ENCODE peak calls at places on chromosomes 13 and 19, in five cellular contexts. G is cardiac muscle cell, N is adrenal gland, Z is tibial artery, D is neural progenitor cell. O is an unnamed sample.

GRCh38 chr13:106569233-106570095 is 1.5 kb upstream of the ARGLU1 start:
- DNase-seq in G (no peak), N (no peak), Z (no peak), D (no peak), O (no peak)

GRCh38 chr19:55305491-55305890 is 19.6 kb downstream of the TMEM150B start:
- DNase-seq in G (peak; percentile 57), N (peak; percentile 63), Z (no peak), D (peak; percentile 76), O (no peak)

GRCh38 chr13:101875717-101876393 is 423.4 kb downstream of the ITGBL1 start:
- DNase-seq in G (no peak), N (no peak), Z (no peak), D (no peak), O (no peak)

GRCh38 chr13:24630121-24630520 is 50.1 kb upstream of the ATP12A start:
- DNase-seq in G (no peak), N (no peak), Z (no peak), D (no peak), O (no peak)

GRCh38 chr19:13051581-13052165 is 51.0 kb downstream of the LYL1 start:
- DNase-seq in G (peak; percentile 87), N (peak; percentile 51), Z (peak; percentile 88), D (peak; percentile 99), O (peak; percentile 66)

GRCh38 chr19:56309511-56310185 is 5.0 kb downstream of the ZSCAN5A start:
- DNase-seq in G (peak; percentile 62), N (peak; percentile 39), Z (no peak), D (peak; percentile 71), O (peak; percentile 41)

GRCh38 chr13:108215428-108215827 is at the start of gene LIG4:
- DNase-seq in G (peak; percentile 97), N (peak; percentile 92), Z (peak; percentile 93), D (peak; percentile 98), O (peak; percentile 91)

GRCh38 chr19:39765091-39766076 is 13.3 kb upstream of the LEUTX start:
- DNase-seq in G (peak; percentile 72), N (peak; percentile 55), Z (no peak), D (peak; percentile 83), O (no peak)

GRCh38 chr13:60335531-60335930 is 61.5 kb upstream of the TDRD3 start:
- DNase-seq in G (no peak), N (no peak), Z (no peak), D (peak; percentile 10), O (no peak)

GRCh38 chr13:29369060-29369743 is 226.3 kb downstream of the SLC7A1 start:
- DNase-seq in G (peak; percentile 73), N (peak; percentile 17), Z (no peak), D (peak; percentile 76), O (no peak)

GRCh38 chr19:56111601-56112312 is 9.3 kb downstream of the ZNF787 start:
- DNase-seq in G (no peak), N (peak; percentile 75), Z (no peak), D (peak; percentile 37), O (peak; percentile 53)

GRCh38 chr19:35033067-35034004 is 3.1 kb downstream of the SCN1B start:
- DNase-seq in G (no peak), N (no peak), Z (no peak), D (no peak), O (no peak)

GRCh38 chr13:80399340-80400163 is 58.6 kb upstream of the SPRY2 start:
- DNase-seq in G (no peak), N (no peak), Z (no peak), D (peak; percentile 10), O (no peak)

GRCh38 chr13:85068231-85068630 is 731.0 kb downstream of the SLITRK6 start:
- DNase-seq in G (no peak), N (no peak), Z (no peak), D (no peak), O (no peak)

GRCh38 chr13:29901714-29902631 is 51.6 kb upstream of the UBL3 start:
- DNase-seq in G (no peak), N (no peak), Z (no peak), D (no peak), O (peak; percentile 16)

GRCh38 chr13:30108913-30109237 is 198.5 kb downstream of the KATNAL1 start:
- DNase-seq in G (no peak), N (no peak), Z (no peak), D (no peak), O (no peak)

GRCh38 chr19:18861917-18862316 is 30.2 kb downstream of the UPF1 start:
- DNase-seq in G (no peak), N (no peak), Z (no peak), D (no peak), O (no peak)

GRCh38 chr19:18859676-18860301 is 28.0 kb downstream of the UPF1 start:
- DNase-seq in G (no peak), N (no peak), Z (no peak), D (no peak), O (no peak)

GRCh38 chr19:18860725-18861124 is 29.0 kb downstream of the UPF1 start:
- DNase-seq in G (no peak), N (no peak), Z (no peak), D (no peak), O (no peak)

GRCh38 chr19:18860302-18860700 is 28.5 kb downstream of the UPF1 start:
- DNase-seq in G (no peak), N (no peak), Z (no peak), D (no peak), O (no peak)

DNA sequence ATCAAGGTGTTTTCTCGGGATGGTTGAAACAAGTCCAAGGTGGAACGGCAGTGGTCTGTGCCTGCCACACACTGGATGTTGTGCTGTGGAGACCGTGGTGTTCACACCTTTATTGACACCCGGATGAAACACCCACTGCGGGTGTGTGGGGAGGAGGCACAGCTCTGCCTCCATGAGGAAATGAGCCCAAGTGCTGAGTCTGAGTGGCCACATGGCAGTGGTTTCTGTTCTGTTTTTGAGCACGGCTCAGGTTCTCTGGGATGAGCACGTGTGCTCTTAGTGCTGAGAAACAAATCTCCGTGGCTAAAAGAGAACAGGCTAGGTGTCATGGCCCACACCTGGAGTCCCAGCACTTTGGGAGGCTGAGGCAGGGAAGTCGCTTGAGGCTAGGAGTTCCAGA is 29.5 kb downstream of the UPF1 start:
- DNase-seq in G (no peak), N (no peak), Z (no peak), D (no peak), O (no peak)
- H3K36me3 ChIP-seq in G (peaks cover 78% of the 10 kb centered on the region), N (no peaks in the 10 kb centered on the region), Z (peaks cover 97% of the 10 kb centered on the region), D (no peaks in the 10 kb centered on the region), O (peaks cover 100% of the 10 kb centered on the region)

DNA sequence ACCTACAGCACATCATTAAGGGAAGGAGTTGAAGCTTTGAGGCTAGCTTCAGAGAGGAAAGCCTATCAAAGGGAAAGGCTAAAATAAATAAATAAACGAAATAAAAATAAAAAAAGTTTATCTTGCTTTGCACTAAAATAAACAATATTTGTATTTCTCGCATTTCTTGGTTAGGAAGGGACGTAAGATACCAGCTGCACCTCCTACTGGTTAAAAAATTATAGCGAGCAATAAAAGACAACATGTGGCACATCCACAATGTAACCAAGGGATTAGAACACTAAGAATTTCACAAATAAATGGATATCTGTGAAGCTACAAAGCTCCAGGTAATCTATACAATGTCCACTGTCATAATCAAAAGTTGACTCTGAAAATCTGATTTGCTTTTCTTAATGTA is 194.5 kb downstream of the DACH1 start:
- DNase-seq in G (no peak), N (no peak), Z (no peak), D (no peak), O (no peak)
- TF ChIP-seq CTCF in G (peak; percentile 24), N (no peak), Z (no peak), D (peak; percentile 40), O (no peak)

DNA sequence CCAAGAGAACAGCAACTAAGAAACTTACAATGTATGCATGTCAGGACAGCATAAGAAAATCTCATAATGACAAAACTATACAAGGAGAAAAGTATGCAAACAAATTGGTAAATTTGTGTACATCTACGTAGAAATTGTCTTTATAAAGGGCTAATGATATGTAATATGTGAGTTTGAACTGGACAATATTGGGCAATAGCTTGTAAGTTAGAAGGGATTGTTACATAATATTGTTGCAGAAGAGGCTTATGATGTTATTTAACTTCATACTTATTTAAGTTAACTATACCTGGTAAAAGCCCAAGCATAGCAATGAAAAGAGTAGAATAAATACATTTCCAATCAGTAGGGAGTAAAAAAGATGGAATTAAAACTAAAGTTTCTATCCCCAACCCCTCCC is 134.0 kb downstream of the MAB21L1 start:
- DNase-seq in G (no peak), N (no peak), Z (no peak), D (no peak), O (no peak)
- H3K36me3 ChIP-seq in G (no peaks in the 10 kb centered on the region), N (no peaks in the 10 kb centered on the region), Z (no peaks in the 10 kb centered on the region), D (no peaks in the 10 kb centered on the region), O (no peaks in the 10 kb centered on the region)

GRCh38 chr13:26601669-26602068 is 44.2 kb downstream of the WASF3 start:
- DNase-seq in G (no peak), N (no peak), Z (no peak), D (no peak), O (no peak)
- TF ChIP-seq CTCF in G (no peak), N (no peak), Z (no peak), D (no peak), O (peak; percentile 29)

GRCh38 chr19:19525611-19526380 is 2.9 kb upstream of the YJEFN3 start:
- DNase-seq in G (no peak), N (no peak), Z (no peak), D (no peak), O (no peak)
- H3K36me3 ChIP-seq in G (peaks cover 3% of the 10 kb centered on the region), N (no peaks in the 10 kb centered on the region), Z (peaks cover 21% of the 10 kb centered on the region), D (peaks cover 4% of the 10 kb centered on the region), O (peaks cover 38% of the 10 kb centered on the region)

DNA sequence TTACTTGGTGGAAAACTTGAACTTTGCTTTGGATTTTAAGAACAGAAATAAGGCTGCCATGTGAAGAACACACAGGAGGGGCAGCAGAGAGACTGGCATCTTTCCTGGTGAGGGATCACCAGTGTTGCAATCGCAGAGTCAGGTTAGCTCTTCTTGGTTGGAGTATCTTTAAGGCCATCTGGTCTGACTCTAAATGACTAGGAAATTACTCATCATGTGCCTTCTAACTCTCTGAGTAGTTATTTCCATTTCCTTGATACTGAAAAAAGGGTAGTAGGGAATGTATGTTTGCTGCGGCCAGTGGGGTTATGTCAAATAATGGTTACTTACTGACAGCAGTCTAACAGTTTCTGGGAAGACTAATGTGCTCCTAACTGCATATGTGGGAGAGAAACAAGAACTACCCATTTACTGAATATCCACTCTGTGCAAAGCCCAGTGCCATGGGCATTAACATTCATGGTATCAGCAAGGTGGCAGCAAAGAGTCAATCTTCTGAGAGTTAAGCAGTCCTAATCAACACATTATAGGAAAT is 122.1 kb downstream of the COG6 start:
- DNase-seq in G (no peak), N (peak; percentile 21), Z (no peak), D (peak; percentile 41), O (no peak)
- TF ChIP-seq CTCF in G (peak; percentile 48), N (no peak), Z (no peak), D (peak; percentile 36), O (peak; percentile 45)

GRCh38 chr19:14443632-14444216 is 10.6 kb downstream of the PKN1 start:
- DNase-seq in G (no peak), N (no peak), Z (no peak), D (no peak), O (no peak)
- H3K36me3 ChIP-seq in G (peaks cover 39% of the 10 kb centered on the region), N (no peaks in the 10 kb centered on the region), Z (peaks cover 81% of the 10 kb centered on the region), D (no peaks in the 10 kb centered on the region), O (peaks cover 78% of the 10 kb centered on the region)

GRCh38 chr13:87274209-87274819 is 396.9 kb upstream of the SLITRK5 start:
- DNase-seq in G (peak; percentile 77), N (peak; percentile 30), Z (no peak), D (peak; percentile 78), O (no peak)

DNA sequence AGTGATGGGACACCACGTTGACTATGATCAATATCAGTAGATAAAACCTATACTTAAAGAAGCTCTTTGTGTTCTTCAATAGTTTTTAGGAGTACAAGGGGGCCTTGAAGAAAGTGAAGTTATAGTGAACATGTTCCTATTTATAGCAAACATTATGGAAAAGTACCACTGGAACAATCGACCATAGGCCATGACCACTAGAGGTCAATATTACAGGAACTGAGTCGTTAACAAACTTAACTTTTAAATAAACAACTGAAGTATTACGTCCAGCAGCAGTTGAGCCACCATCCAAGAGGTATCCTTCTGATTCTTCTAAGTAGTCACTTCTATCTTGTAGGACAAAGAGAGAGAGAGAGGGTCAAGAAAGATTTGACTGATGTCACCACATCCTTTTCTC is 391.0 kb upstream of the SLITRK5 start:
- DNase-seq in G (no peak), N (no peak), Z (no peak), D (no peak), O (no peak)
- TF ChIP-seq CTCF in G (no peak), N (no peak), Z (no peak), D (peak; percentile 35), O (no peak)